ENCODE peak calls at places on chromosomes 13 and 19, in six cellular contexts. O, V, E, C, G and T are unnamed samples. For H3K36me3, the result is how much of the 10 kb centered on the place peaks cover.

GRCh38 chr13:31172001-31172400 is 10.3 kb upstream of the HSPH1 start:
- DNase-seq in O (no peak), V (no peak), E (no peak), C (no peak), G (no peak), T (no peak)

GRCh38 chr13:40910324-40911050 is 108.6 kb downstream of the ELF1 start:
- DNase-seq in O (no peak), V (no peak), E (no peak), C (no peak), G (no peak), T (no peak)

GRCh38 chr19:10010247-10010691 is at the start of gene COL5A3:
- DNase-seq in O (no peak), V (peak), E (peak), C (no peak), G (no peak), T (peak)

GRCh38 chr19:33374406-33374703 is 846 bp downstream of the CEBPG start:
- DNase-seq in O (no peak), V (no peak), E (peak), C (no peak), G (peak), T (peak)

GRCh38 chr19:5567360-5567970 is at the start of gene TINCR:
- DNase-seq in O (no peak), V (no peak), E (no peak), C (no peak), G (peak), T (peak)

GRCh38 chr13:62280590-62280989 is 864.9 kb upstream of the PCDH20 start:
- DNase-seq in O (no peak), V (no peak), E (no peak), C (no peak), G (no peak), T (no peak)

GRCh38 chr19:14432817-14433453 is at the start of gene PKN1:
- DNase-seq in O (no peak), V (no peak), E (no peak), C (peak), G (peak), T (peak)

GRCh38 chr19:11261431-11261901 is 858 bp downstream of the DOCK6 start:
- DNase-seq in O (no peak), V (no peak), E (no peak), C (no peak), G (no peak), T (peak)

GRCh38 chr19:49427855-49428546 is 2.8 kb downstream of the GFY start:
- DNase-seq in O (peak), V (no peak), E (no peak), C (no peak), G (no peak), T (peak)

GRCh38 chr13:79895416-79895815 is 414.5 kb downstream of the NDFIP2 start:
- DNase-seq in O (no peak), V (no peak), E (no peak), C (no peak), G (no peak), T (no peak)

GRCh38 chr13:28451482-28452217 is 43.3 kb downstream of the FLT1 start:
- DNase-seq in O (no peak), V (no peak), E (no peak), C (no peak), G (no peak), T (peak)

GRCh38 chr13:28452755-28453154 is 42.2 kb downstream of the FLT1 start:
- DNase-seq in O (no peak), V (no peak), E (no peak), C (no peak), G (no peak), T (no peak)

GRCh38 chr13:28458604-28459003 is 36.3 kb downstream of the FLT1 start:
- DNase-seq in O (no peak), V (no peak), E (no peak), C (no peak), G (no peak), T (no peak)

GRCh38 chr13:28459911-28460310 is 35.0 kb downstream of the FLT1 start:
- DNase-seq in O (no peak), V (no peak), E (no peak), C (no peak), G (no peak), T (no peak)

DNA sequence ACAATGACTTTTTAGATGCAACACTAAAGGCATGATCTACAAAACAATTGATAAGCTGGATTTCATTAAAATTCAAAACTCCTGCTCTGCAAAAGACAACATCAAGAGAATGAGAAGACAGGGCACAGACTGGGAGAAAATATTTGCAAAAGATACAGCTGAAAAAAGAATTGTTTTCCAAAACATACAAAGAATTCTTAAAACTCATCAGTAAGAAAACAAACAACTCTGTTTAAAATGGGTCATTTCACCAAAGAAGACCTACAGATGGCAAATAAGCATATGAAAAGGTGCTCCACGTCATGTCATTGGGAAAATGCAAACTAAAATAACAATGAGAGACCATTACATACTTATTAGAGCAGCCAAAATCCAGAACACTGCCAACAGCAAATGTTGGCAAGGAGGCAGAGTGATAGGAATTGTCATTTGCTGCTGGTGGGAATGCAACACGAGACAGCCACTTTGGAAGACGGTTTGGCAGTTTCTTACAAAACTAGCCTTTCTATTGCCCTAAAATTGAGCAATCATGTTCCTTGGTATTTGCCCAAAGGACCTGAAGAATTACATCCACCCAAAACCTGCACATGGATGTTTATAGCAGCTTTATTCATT is 39.2 kb downstream of the FLT1 start:
- DNase-seq in O (no peak), V (no peak), E (no peak), C (no peak), G (no peak), T (peak)
- H3K4me3 ChIP-seq in O (no peak), V (no peak), E (no peak), C (no peak), G (no peak), T (no peak)

GRCh38 chr19:53959176-53959757 is 3.5 kb upstream of the CACNG8 start:
- DNase-seq in O (no peak), V (no peak), E (no peak), C (no peak), G (no peak), T (peak)
- H3K36me3 ChIP-seq in O (under half), V (under half), E (under half), C (under half), G (under half), T (under half)

GRCh38 chr13:69423844-69424243 is 683.8 kb upstream of the ATXN8OS start:
- DNase-seq in O (no peak), V (no peak), E (no peak), C (no peak), G (no peak), T (no peak)

DNA sequence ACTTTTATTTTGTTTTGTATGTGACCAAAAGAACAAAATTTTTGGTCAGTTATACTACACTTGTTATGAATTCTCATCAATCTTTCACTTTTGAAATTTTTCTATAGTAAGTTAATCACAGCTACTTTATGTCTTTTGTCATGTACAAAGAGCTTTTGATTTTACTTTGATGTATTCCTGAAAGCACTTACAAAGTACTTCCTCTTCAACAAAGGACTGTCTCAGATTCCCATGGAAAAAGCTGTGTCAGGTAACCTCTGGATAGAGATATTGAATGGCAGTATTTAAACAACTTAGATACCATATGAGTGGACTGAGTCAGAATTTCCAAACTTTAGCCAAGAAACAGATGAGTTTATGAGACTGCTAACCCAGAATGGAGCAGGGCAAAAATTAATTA is 689.3 kb upstream of the ATXN8OS start:
- DNase-seq in O (no peak), V (no peak), E (no peak), C (no peak), G (peak), T (no peak)
- H3K4me3 ChIP-seq in O (no peak), V (no peak), E (no peak), C (no peak), G (no peak), T (no peak)

DNA sequence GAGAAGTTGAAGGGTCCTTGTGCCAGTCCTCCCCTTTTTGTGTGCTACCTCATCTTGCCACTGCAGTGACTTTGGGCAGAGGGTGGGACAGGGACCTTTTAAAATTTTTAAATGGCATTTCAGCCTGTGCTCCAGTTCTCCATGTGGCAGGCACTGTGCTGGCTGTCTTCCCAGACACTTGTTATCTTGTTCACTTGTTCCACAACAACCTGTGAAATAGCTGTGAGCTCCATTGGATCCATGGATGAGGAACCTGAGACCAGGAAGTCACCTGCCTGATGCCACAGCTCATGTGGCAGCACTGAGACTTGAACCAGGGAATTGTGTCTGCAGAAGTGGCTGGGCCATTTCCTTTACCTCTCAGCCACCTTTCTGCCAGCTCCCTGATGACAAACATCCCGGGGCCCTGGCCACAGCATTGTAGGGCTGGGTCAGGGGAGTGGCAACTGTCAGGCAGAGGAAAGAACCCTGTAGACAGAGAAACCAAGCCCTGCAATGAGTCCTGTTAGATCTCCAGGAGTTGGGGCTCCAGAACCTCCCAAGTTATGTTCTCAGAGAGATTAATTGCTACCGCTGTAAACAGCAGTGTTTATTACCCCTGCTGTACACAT is 6.4 kb downstream of the EGLN2 start:
- DNase-seq in O (no peak), V (no peak), E (peak), C (no peak), G (no peak), T (no peak)
- H3K36me3 ChIP-seq in O (under half), V (under half), E (under half), C (under half), G (under half), T (under half)

GRCh38 chr19:42762782-42763181 is 2.7 kb downstream of the PSG8 start:
- DNase-seq in O (no peak), V (no peak), E (no peak), C (no peak), G (no peak), T (no peak)
- H3K4me3 ChIP-seq in O (no peak), V (no peak), E (no peak), C (no peak), G (no peak), T (no peak)